ENCODE peak calls at places on chromosomes 1 and 21, in four cellular contexts. One of them, this sample, is unnamed.

GRCh38 chr1:222833484-222833883 is 18.6 kb downstream of the DISP1 start:
- DNase-seq in IMR-90: no peak
- DNase-seq in mesendoderm: no peak
- DNase-seq in H1: no peak
- DNase-seq in this sample: no peak

GRCh38 chr1:97906567-97907228 is 14.1 kb downstream of the DPYD start:
- DNase-seq in IMR-90: peak; percentile 90
- DNase-seq in mesendoderm: peak; percentile 65
- DNase-seq in H1: no peak
- DNase-seq in this sample: no peak

GRCh38 chr1:93148001-93148400 is 32.2 kb downstream of the TMED5 start:
- DNase-seq in IMR-90: peak; percentile 46
- DNase-seq in mesendoderm: no peak
- DNase-seq in H1: no peak
- DNase-seq in this sample: no peak

GRCh38 chr1:240320645-240321044 is 229.0 kb downstream of the FMN2 start:
- DNase-seq in IMR-90: peak; percentile 18
- DNase-seq in mesendoderm: peak; percentile 35
- DNase-seq in H1: no peak
- DNase-seq in this sample: no peak

GRCh38 chr1:226425431-226426031 is 17.6 kb upstream of the PARP1 start:
- DNase-seq in IMR-90: no peak
- DNase-seq in mesendoderm: no peak
- DNase-seq in H1: no peak
- DNase-seq in this sample: no peak

GRCh38 chr1:64624446-64624766 is 120.5 kb upstream of the RAVER2 start:
- DNase-seq in IMR-90: peak; percentile 57
- DNase-seq in mesendoderm: no peak
- DNase-seq in H1: no peak
- DNase-seq in this sample: no peak

GRCh38 chr21:44337941-44338895 is 972 bp downstream of the CFAP410 start:
- DNase-seq in IMR-90: peak; percentile 47
- DNase-seq in mesendoderm: peak; percentile 80
- DNase-seq in H1: peak; percentile 75
- DNase-seq in this sample: peak; percentile 90

GRCh38 chr1:228867951-228868730 is 132.9 kb downstream of the RHOU start:
- DNase-seq in IMR-90: no peak
- DNase-seq in mesendoderm: no peak
- DNase-seq in H1: peak; percentile 33
- DNase-seq in this sample: peak; percentile 22

GRCh38 chr1:4086085-4086850 is 186.2 kb upstream of the C1orf174 start:
- DNase-seq in IMR-90: no peak
- DNase-seq in mesendoderm: no peak
- DNase-seq in H1: no peak
- DNase-seq in this sample: no peak

GRCh38 chr1:38541223-38541622 is 318.3 kb downstream of the RRAGC start:
- DNase-seq in IMR-90: no peak
- DNase-seq in mesendoderm: peak; percentile 39
- DNase-seq in H1: no peak
- DNase-seq in this sample: no peak

GRCh38 chr1:22453181-22453580 is 1.5 kb downstream of the ZBTB40 start:
- DNase-seq in IMR-90: no peak
- DNase-seq in mesendoderm: no peak
- DNase-seq in H1: no peak
- DNase-seq in this sample: no peak

GRCh38 chr1:154770897-154771594 is 99.0 kb downstream of the KCNN3 start:
- DNase-seq in IMR-90: no peak
- DNase-seq in mesendoderm: no peak
- DNase-seq in H1: no peak
- DNase-seq in this sample: no peak

GRCh38 chr1:110824192-110824591 is 48.8 kb upstream of the CD53 start:
- DNase-seq in IMR-90: no peak
- DNase-seq in mesendoderm: no peak
- DNase-seq in H1: no peak
- DNase-seq in this sample: no peak

GRCh38 chr1:117674521-117675400 is 68.9 kb downstream of the TENT5C start:
- DNase-seq in IMR-90: peak; percentile 28
- DNase-seq in mesendoderm: peak; percentile 54
- DNase-seq in H1: no peak
- DNase-seq in this sample: peak; percentile 32

GRCh38 chr1:178055093-178055492 is 38.8 kb upstream of the RASAL2 start:
- DNase-seq in IMR-90: no peak
- DNase-seq in mesendoderm: peak; percentile 84
- DNase-seq in H1: peak; percentile 74
- DNase-seq in this sample: peak; percentile 75

GRCh38 chr1:30681782-30682181 is 41.6 kb downstream of the MATN1 start:
- DNase-seq in IMR-90: no peak
- DNase-seq in mesendoderm: no peak
- DNase-seq in H1: no peak
- DNase-seq in this sample: no peak

GRCh38 chr1:24970926-24971530 is 41.0 kb upstream of the RUNX3 start:
- DNase-seq in IMR-90: peak; percentile 26
- DNase-seq in mesendoderm: no peak
- DNase-seq in H1: no peak
- DNase-seq in this sample: no peak

GRCh38 chr1:22636369-22636768 is at the start of gene C1QA:
- DNase-seq in IMR-90: no peak
- DNase-seq in mesendoderm: no peak
- DNase-seq in H1: no peak
- DNase-seq in this sample: no peak

GRCh38 chr1:193335797-193336428 is 149.5 kb upstream of the B3GALT2 start:
- DNase-seq in IMR-90: peak; percentile 77
- DNase-seq in mesendoderm: no peak
- DNase-seq in H1: no peak
- DNase-seq in this sample: no peak

GRCh38 chr1:3190256-3191041 is 121.4 kb downstream of the PRDM16 start:
- DNase-seq in IMR-90: no peak
- DNase-seq in mesendoderm: no peak
- DNase-seq in H1: no peak
- DNase-seq in this sample: no peak

GRCh38 chr1:160575112-160575664 is 4.1 kb downstream of the CD84 start:
- DNase-seq in IMR-90: no peak
- DNase-seq in mesendoderm: no peak
- DNase-seq in H1: no peak
- DNase-seq in this sample: no peak

GRCh38 chr21:15080504-15080903 is 15.7 kb upstream of the NRIP1 start:
- DNase-seq in IMR-90: no peak
- DNase-seq in mesendoderm: no peak
- DNase-seq in H1: no peak
- DNase-seq in this sample: no peak

DNA sequence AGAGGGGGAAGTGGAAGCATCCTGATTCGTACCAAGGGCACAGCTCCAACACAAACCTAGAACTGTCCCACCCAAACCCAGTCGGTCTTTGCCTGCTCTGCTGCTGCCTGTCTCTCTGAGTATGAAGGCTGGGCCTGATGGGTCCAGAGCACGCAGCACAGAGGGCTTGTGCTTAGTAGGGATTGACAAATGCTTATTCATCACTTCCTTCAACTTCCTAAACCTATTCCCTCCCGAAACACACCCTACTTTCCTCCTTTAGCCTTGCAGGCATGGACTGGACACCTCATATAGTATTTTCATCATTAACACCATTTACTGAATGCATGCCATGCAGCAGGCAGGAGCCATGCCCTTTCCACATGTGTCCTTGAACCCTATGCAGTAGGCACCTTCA is 31.3 kb downstream of the FOXO6 start:
- DNase-seq in IMR-90: no peak
- DNase-seq in mesendoderm: no peak
- DNase-seq in H1: no peak
- DNase-seq in this sample: no peak
- H4K5ac ChIP-seq in IMR-90: no peak overlapping the region
- H4K5ac ChIP-seq in mesendoderm: no peak overlapping the region
- H4K5ac ChIP-seq in H1: no peak overlapping the region
- H4K5ac ChIP-seq in this sample: no peak overlapping the region

DNA sequence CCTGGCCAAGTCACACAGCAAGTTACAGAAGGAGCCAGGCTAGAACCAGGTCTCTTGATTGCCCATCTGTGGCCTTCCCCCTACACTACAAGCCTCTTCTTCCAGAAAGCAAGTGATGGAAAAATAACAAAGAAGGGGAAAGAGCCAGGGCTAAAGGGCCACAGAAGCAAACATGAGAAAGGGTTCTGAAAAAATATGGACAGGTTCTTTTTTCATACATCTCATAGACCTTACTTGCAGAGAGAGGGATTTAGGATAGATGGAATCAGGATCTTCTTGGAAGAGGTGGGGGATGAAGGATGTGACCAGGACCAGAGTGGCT is 3.2 kb downstream of the RHBG start:
- DNase-seq in IMR-90: no peak
- DNase-seq in mesendoderm: no peak
- DNase-seq in H1: no peak
- DNase-seq in this sample: no peak
- H4K5ac ChIP-seq in IMR-90: no peak overlapping the region
- H4K5ac ChIP-seq in mesendoderm: no peak overlapping the region
- H4K5ac ChIP-seq in H1: no peak overlapping the region
- H4K5ac ChIP-seq in this sample: no peak overlapping the region

GRCh38 chr1:74610961-74611360 is 62.6 kb downstream of the ERICH3 start:
- DNase-seq in IMR-90: no peak
- DNase-seq in mesendoderm: no peak
- DNase-seq in H1: no peak
- DNase-seq in this sample: no peak
- H4K5ac ChIP-seq in IMR-90: no peak overlapping the region
- H4K5ac ChIP-seq in mesendoderm: no peak overlapping the region
- H4K5ac ChIP-seq in H1: no peak overlapping the region
- H4K5ac ChIP-seq in this sample: no peak overlapping the region

GRCh38 chr1:11331036-11331765 is 58.2 kb downstream of the UBIAD1 start:
- DNase-seq in IMR-90: no peak
- DNase-seq in mesendoderm: peak; percentile 44
- DNase-seq in H1: no peak
- DNase-seq in this sample: no peak
- H4K5ac ChIP-seq in IMR-90: no peak overlapping the region
- H4K5ac ChIP-seq in mesendoderm: no peak overlapping the region
- H4K5ac ChIP-seq in H1: no peak overlapping the region
- H4K5ac ChIP-seq in this sample: no peak overlapping the region

GRCh38 chr1:150179867-150180266 is 30.2 kb downstream of the PLEKHO1 start:
- DNase-seq in IMR-90: no peak
- DNase-seq in mesendoderm: no peak
- DNase-seq in H1: no peak
- DNase-seq in this sample: no peak

GRCh38 chr1:150185481-150185880 is 35.8 kb downstream of the PLEKHO1 start:
- DNase-seq in IMR-90: no peak
- DNase-seq in mesendoderm: no peak
- DNase-seq in H1: no peak
- DNase-seq in this sample: no peak

GRCh38 chr1:150186789-150187559 is 37.3 kb downstream of the PLEKHO1 start:
- DNase-seq in IMR-90: peak; percentile 56
- DNase-seq in mesendoderm: peak; percentile 71
- DNase-seq in H1: no peak
- DNase-seq in this sample: no peak

GRCh38 chr1:150178543-150178942 is 28.8 kb downstream of the PLEKHO1 start:
- DNase-seq in IMR-90: no peak
- DNase-seq in mesendoderm: no peak
- DNase-seq in H1: no peak
- DNase-seq in this sample: no peak

DNA sequence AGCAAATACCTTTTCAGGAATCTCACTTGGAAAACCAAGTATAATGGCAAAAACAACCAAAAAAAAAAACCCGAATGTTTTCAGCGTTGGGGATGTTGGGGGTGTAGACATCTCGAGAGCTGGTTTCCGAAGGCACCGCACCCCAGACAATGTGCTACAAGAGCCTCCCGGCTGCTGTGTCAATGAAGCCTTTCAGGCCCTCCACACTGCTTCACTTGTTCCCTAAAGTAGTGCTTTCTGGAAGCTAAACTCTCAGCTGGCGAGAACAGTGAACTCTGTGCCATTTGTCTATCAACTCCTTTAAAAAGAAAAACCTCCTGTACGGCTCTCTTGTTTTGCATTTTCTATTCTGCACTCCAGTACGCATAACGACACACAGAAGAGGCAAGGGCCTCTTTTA is 32.5 kb downstream of the PLEKHO1 start:
- DNase-seq in IMR-90: no peak
- DNase-seq in mesendoderm: no peak
- DNase-seq in H1: no peak
- DNase-seq in this sample: no peak
- H4K5ac ChIP-seq in IMR-90: no peak overlapping the region
- H4K5ac ChIP-seq in mesendoderm: no peak overlapping the region
- H4K5ac ChIP-seq in H1: no peak overlapping the region
- H4K5ac ChIP-seq in this sample: no peak overlapping the region

DNA sequence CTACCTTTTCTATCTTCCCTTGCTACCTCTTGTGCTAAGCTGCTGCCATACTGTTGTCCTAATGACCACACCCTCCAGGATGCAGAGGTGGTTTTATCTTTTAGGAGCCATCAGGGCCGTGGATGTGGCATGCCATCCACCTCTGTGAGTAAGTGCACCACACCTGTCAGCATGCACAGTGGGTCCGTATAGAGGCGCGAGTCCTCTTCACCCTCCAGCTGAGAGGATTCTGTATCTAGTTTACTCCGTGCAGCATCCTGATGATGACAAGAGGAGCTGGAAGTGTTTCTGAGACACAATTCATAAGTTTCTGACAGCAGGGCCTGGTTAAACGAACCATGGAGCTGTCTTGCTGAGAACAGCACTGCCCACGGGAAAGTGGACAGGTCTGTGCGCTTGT is 11.2 kb downstream of the FAM3B start:
- DNase-seq in IMR-90: no peak
- DNase-seq in mesendoderm: no peak
- DNase-seq in H1: no peak
- DNase-seq in this sample: no peak
- H4K5ac ChIP-seq in IMR-90: no peak overlapping the region
- H4K5ac ChIP-seq in mesendoderm: no peak overlapping the region
- H4K5ac ChIP-seq in H1: no peak overlapping the region
- H4K5ac ChIP-seq in this sample: no peak overlapping the region